ENCODE peak calls at places on chromosomes 11 and 22, in ten cellular contexts. W is HepG2, N is gastrocnemius medialis, B is right lobe of liver, C is heart left ventricle, R is A549, E is body of pancreas, U is HCT116, Z is IMR-90, M is GM12878. Y is an unnamed sample.

GRCh38 chr22:35605787-35606492 is 11.2 kb downstream of the MB start:
- ATAC-seq in E (no peak), R (no peak), W (no peak), M (no peak), B (peak), U (no peak), C (peak), Z (no peak), N (no peak), Y (no peak)

GRCh38 chr11:26655287-26655686 is 66.6 kb downstream of the SLC5A12 start:
- ATAC-seq in E (no peak), W (no peak), R (no peak), C (no peak), Z (no peak), N (no peak), U (no peak), B (no peak), M (no peak), Y (no peak)

GRCh38 chr22:50547231-50547851 is 1.6 kb downstream of the KLHDC7B start:
- ATAC-seq in R (no peak), U (no peak), M (no peak), C (no peak), E (no peak), Z (no peak), W (peak), B (no peak), N (no peak), Y (no peak)

GRCh38 chr11:58647141-58647699 is 24.8 kb downstream of the CNTF start:
- ATAC-seq in Z (no peak), M (peak), B (no peak), C (no peak), U (no peak), R (no peak), N (no peak), W (no peak), E (no peak), Y (no peak)

GRCh38 chr11:124760806-124761205 is 1.3 kb downstream of the ESAM start:
- ATAC-seq in R (no peak), C (no peak), N (no peak), E (no peak), M (no peak), U (no peak), W (no peak), Z (no peak), B (no peak), Y (no peak)

GRCh38 chr22:50256258-50256862 is 5.1 kb downstream of the MAPK12 start:
- ATAC-seq in M (no peak), N (no peak), R (no peak), W (no peak), Z (no peak), E (no peak), B (no peak), C (no peak), U (no peak), Y (no peak)

GRCh38 chr22:31087744-31088215 is 6.7 kb downstream of the SMTN start:
- ATAC-seq in R (no peak), Z (no peak), B (no peak), N (no peak), W (no peak), M (no peak), E (no peak), C (no peak), U (no peak), Y (no peak)

GRCh38 chr11:67437082-67437821 is at the start of gene PTPRCAP:
- ATAC-seq in R (no peak), M (peak), E (no peak), W (no peak), Z (no peak), B (peak), U (no peak), C (peak), N (no peak), Y (no peak)

GRCh38 chr22:49975543-49976389 is 15.2 kb downstream of the PIM3 start:
- ATAC-seq in B (no peak), M (peak), N (no peak), R (no peak), U (no peak), Z (no peak), C (no peak), W (peak), E (no peak), Y (no peak)

GRCh38 chr11:71321433-71322191 is 69.2 kb upstream of the SHANK2 start:
- ATAC-seq in W (no peak), U (no peak), Z (no peak), E (no peak), M (no peak), N (no peak), C (no peak), B (peak), R (no peak), Y (no peak)

GRCh38 chr11:3006505-3007260 is 14.6 kb upstream of the NAP1L4 start:
- ATAC-seq in W (no peak), Z (no peak), B (no peak), M (no peak), R (no peak), C (no peak), N (no peak), E (no peak), U (peak), Y (no peak)

GRCh38 chr11:130220311-130221030 is 60.9 kb downstream of the ST14 start:
- ATAC-seq in U (no peak), M (no peak), Z (no peak), C (no peak), N (no peak), W (peak), R (no peak), B (no peak), E (no peak), Y (no peak)

GRCh38 chr22:49601614-49602321 is 225.9 kb downstream of the BRD1 start:
- ATAC-seq in C (no peak), N (no peak), Z (no peak), R (no peak), U (peak), B (no peak), E (no peak), M (no peak), W (no peak), Y (no peak)

GRCh38 chr11:62984451-62984991 is at the start of gene SLC22A6:
- ATAC-seq in M (no peak), Z (no peak), B (no peak), E (no peak), U (no peak), N (no peak), R (no peak), W (no peak), C (no peak), Y (no peak)

GRCh38 chr22:23223566-23224317 is 43.4 kb downstream of the BCR start:
- ATAC-seq in R (no peak), E (no peak), N (no peak), B (peak), Z (no peak), U (no peak), W (peak), M (no peak), C (peak), Y (no peak)

GRCh38 chr11:77147668-77148321 is 19.7 kb downstream of the MYO7A start:
- ATAC-seq in C (no peak), R (no peak), Z (peak), U (peak), E (peak), B (no peak), M (peak), W (no peak), N (no peak), Y (no peak)

GRCh38 chr11:63907808-63908530 is 9.0 kb downstream of the RCOR2 start:
- ATAC-seq in R (peak), U (peak), Z (no peak), E (no peak), W (no peak), C (no peak), M (no peak), B (no peak), N (no peak), Y (no peak)

GRCh38 chr11:134911514-134912180 is 499.6 kb upstream of the B3GAT1 start:
- ATAC-seq in E (no peak), C (no peak), W (no peak), N (no peak), B (no peak), Z (no peak), U (no peak), R (no peak), M (no peak), Y (no peak)

GRCh38 chr22:27709919-27710452 is 91.6 kb downstream of the MN1 start:
- ATAC-seq in C (no peak), R (no peak), B (no peak), M (no peak), Z (no peak), W (no peak), N (no peak), E (no peak), U (no peak), Y (no peak)

GRCh38 chr11:14611939-14612338 is 31.7 kb upstream of the PDE3B start:
- ATAC-seq in E (no peak), U (no peak), M (peak), N (no peak), B (no peak), C (peak), W (no peak), Z (no peak), R (no peak), Y (no peak)

GRCh38 chr22:39996732-39997131 is 2.0 kb downstream of the FAM83F start:
- ATAC-seq in R (no peak), M (no peak), N (no peak), B (no peak), Z (no peak), E (no peak), W (no peak), U (no peak), C (no peak), Y (no peak)

GRCh38 chr11:10861047-10861446 is 3.2 kb upstream of the ZBED5 start:
- ATAC-seq in Z (no peak), B (no peak), N (no peak), R (no peak), E (no peak), M (no peak), C (no peak), U (no peak), W (no peak), Y (no peak)

GRCh38 chr11:10855295-10855694 is 2.6 kb downstream of the ZBED5 start:
- ATAC-seq in U (no peak), B (no peak), Z (no peak), M (no peak), E (no peak), W (no peak), C (no peak), R (no peak), N (no peak), Y (no peak)

GRCh38 chr11:10856689-10857603 is 907 bp downstream of the ZBED5 start:
- ATAC-seq in M (peak), W (peak), B (peak), N (peak), C (peak), R (peak), E (peak), U (peak), Z (no peak), Y (no peak)

GRCh38 chr11:10858505-10859360 is 880 bp upstream of the ZBED5 start:
- ATAC-seq in N (peak), W (peak), C (peak), R (peak), Z (peak), B (peak), M (peak), U (peak), E (peak), Y (peak)

GRCh38 chr11:10857604-10858504 is at the start of gene ZBED5:
- ATAC-seq in R (peak), M (peak), N (peak), C (peak), W (peak), B (peak), Z (peak), E (peak), U (peak), Y (peak)
- TF ChIP-seq POLR2A in R (peak), M (peak), N (peak), C (no peak), W (peak), B (peak), Z (peak), E (peak), U (peak), Y (peak)

DNA sequence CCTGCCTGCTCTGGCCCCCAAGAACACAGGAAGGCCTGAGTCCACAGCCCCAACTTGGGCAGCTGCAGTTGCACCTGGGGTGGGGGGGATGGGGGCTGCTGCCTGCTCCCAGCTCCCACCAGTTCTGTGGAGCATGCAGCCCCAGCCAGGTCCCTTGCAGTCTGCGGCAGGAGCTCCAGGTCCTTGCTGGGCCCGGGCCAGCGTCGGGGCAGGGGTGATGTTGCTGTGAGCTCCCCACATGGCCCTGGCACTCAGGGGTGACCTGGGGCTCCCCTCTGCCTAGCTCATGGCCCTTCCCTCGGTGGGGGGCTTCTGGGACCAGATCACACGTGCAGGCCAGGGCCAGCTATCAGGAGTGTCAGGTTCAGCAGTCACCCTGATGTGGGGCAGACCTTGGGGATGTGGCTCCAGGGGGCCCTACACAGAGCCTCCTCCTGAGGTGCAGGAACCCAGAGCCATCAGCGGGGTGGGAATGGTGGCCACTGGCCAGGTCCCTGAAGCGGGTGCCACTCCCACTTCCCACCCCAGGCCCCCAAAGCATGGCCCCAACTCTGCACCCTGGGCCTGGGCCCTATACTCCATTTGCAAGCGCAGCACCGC is 10.4 kb upstream of the MED17 start:
- ATAC-seq in U (no peak), C (no peak), E (no peak), M (no peak), R (peak), W (peak), N (no peak), B (peak), Z (no peak), Y (no peak)
- TF ChIP-seq POLR2A in U (no peak), C (no peak), E (no peak), M (no peak), R (no peak), W (no peak), N (no peak), B (no peak), Z (no peak), Y (no peak)

DNA sequence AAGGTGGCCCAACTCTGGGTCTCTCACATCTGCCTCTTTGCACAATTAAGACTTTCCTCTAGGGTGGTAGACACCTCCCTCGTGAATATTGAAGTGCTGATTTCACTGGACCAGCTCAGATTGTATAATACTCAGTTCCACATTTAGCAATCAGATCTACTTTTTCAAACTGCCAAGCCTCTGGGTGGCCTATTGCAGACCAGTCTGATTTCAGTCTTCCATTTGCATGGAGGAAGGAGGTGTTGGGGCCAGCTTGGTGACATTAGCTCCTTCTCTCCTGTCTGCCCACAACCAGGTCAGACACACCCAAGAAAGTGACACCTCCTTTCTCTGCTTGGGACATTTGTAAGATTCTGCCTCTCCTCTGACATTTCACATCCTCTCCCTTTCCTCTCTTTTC is 78.2 kb downstream of the PPFIBP2 start:
- ATAC-seq in E (no peak), W (no peak), C (no peak), U (no peak), N (peak), Z (no peak), M (peak), R (no peak), B (peak), Y (no peak)
- TF ChIP-seq POLR2A in E (no peak), W (no peak), C (no peak), U (no peak), N (no peak), Z (no peak), M (no peak), R (no peak), B (no peak), Y (no peak)

DNA sequence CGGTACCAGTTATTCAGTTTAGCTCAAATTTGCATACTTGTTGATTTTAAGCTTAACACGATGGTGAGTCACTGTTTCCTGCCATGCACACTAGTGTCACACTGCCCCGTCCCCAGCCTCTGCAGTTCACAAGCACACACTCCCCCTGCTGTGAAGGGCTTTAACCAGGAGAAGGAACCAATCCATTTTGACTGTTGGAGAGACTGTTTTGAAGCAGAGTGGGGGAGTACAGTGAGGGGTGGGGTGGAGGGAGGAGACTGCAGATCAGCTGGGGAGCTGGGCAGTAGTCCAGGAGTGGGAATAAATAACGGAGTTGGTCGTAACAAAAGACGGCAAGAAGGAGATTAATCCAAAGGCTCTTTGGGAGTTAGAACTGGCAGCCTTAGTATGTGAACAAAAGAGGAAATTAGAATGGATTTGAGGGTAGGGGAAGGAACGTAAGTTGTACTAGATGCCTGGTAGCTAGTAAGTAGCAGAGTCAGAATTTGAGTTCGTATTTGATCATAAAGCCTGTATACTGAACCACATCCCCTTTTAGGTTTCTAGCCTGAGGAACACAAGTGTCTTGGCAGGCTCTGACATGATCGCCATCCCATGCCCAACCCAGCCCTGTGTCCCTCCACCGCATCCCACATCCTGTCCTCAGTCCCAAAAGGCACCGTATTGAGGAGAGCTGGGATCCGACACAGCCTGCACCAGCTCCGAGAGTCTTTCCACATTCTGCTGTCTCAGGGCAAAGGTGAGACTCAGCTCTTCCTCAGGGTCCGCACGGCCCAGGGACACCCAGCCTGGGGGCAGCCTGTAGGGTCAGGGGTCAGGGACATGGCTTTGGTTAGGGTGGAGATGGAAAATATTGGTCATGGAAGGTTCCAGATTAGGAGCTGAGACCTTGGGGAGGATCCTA is 853 bp downstream of the TPP1 start:
- ATAC-seq in U (peak), R (no peak), E (no peak), Z (peak), N (no peak), C (peak), M (peak), B (peak), W (peak), Y (peak)
- TF ChIP-seq POLR2A in U (no peak), R (no peak), E (no peak), Z (no peak), N (peak), C (no peak), M (no peak), B (no peak), W (no peak), Y (peak)

GRCh38 chr22:20079745-20080444 is at the start of gene DGCR8:
- ATAC-seq in R (peak), B (peak), N (peak), Z (peak), M (peak), C (peak), U (peak), W (peak), E (peak), Y (peak)
- TF ChIP-seq POLR2A in R (peak), B (peak), N (peak), Z (peak), M (peak), C (no peak), U (peak), W (peak), E (peak), Y (peak)

DNA sequence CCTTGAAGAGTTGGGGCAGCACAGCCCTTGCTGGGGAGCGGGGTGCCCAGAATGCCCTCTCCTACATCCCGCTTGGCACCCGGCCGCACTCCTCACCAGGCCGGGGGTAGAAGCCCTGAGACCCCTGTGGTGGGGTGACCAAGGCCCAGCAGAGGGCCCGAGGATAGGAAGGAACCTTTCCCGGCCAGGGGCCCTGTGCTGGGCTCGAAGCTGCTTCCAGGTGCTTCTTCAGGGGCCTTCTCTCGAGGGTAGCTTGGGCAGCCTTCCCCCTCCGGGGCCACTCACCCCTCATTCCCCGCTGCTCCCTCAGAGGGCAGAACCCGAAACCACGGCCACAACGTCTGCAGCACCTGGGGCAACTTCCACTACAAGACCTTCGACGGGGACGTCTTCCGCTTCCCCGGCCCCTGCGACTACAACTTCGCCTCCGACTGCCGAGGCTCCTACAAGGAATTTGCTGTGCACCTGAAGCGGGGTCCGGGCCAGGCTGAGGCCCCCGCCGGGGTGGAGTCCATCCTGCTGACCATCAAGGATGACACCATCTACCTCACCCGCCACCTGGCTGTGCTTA is 752 bp downstream of the MUC2 start:
- ATAC-seq in N (no peak), E (no peak), Z (no peak), C (no peak), W (no peak), R (no peak), U (no peak), M (no peak), B (no peak), Y (no peak)
- TF ChIP-seq POLR2A in N (no peak), E (no peak), Z (no peak), C (no peak), W (no peak), R (no peak), U (no peak), M (no peak), B (no peak), Y (no peak)

DNA sequence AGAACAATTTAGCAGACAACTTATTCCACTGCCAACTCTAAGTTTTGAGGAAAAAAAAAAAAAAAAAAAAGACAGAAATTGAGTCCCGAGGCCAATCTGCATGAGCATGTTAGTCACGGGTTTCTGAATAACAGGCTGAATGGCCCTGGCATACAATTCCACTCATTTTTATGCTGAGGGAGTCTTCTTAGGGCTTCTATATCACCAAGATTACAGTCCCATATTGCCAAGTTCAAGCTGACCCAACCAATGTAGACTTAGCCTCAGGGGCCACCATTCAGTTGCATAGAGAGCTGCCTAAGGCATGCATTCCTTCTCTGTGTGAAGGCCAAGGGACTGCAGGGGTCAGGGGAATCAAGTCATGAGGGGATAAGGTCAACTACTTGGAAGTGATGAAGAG is 27.5 kb downstream of the KIRREL3 start:
- ATAC-seq in R (no peak), B (no peak), C (no peak), W (no peak), M (no peak), U (no peak), N (no peak), E (no peak), Z (no peak), Y (no peak)
- TF ChIP-seq POLR2A in R (no peak), B (no peak), C (no peak), W (no peak), M (no peak), U (no peak), N (no peak), E (no peak), Z (no peak), Y (no peak)

DNA sequence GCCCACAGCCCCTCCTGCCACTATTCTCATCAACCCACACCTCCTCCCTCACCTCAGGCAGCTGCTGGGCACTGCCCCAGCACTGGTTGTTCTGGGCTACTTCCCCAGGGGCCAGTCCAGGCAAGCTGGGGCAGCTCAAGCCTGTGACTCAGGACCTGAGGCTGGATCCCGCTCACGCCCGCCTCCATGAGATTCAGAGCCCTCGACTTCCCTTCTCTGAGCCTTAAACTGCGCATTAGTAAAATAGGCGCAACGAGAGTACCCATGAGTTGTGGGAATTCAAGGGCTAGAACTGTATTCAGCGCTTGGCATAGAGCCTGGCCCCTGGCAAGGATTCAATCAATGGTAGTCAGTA is 833 bp upstream of the CD82 start:
- ATAC-seq in M (no peak), C (peak), Z (peak), U (peak), E (peak), W (peak), N (peak), B (peak), R (peak), Y (peak)
- TF ChIP-seq POLR2A in M (no peak), C (no peak), Z (peak), U (no peak), E (peak), W (no peak), N (no peak), B (no peak), R (no peak), Y (no peak)

GRCh38 chr11:33161120-33162005 is at the start of gene CSTF3:
- ATAC-seq in C (peak), U (peak), N (peak), B (peak), W (peak), R (peak), M (peak), E (peak), Z (peak), Y (peak)
- TF ChIP-seq POLR2A in C (no peak), U (peak), N (peak), B (peak), W (peak), R (peak), M (peak), E (peak), Z (peak), Y (peak)